ENCODE peak calls at places on chromosome 2, in four cellular contexts. R, Q, X and I are unnamed samples.

GRCh38 chr2:85537600-85538506 is 1.1 kb upstream of the MAT2A start:
- DNase-seq in X (peak; percentile 46), Q (peak; percentile 46), R (no peak), I (peak; percentile 42)

GRCh38 chr2:16818203-16818556 is 152.5 kb upstream of the CYRIA start:
- DNase-seq in X (no peak), Q (no peak), R (no peak), I (no peak)

GRCh38 chr2:65666156-65666725 is 233.8 kb upstream of the SPRED2 start:
- DNase-seq in R (peak; percentile 78), X (peak; percentile 62), Q (peak; percentile 76), I (peak; percentile 9)

GRCh38 chr2:108607706-108608301 is 73.5 kb downstream of the LIMS1 start:
- DNase-seq in R (peak; percentile 59), Q (peak; percentile 67), X (peak; percentile 58), I (peak; percentile 70)

GRCh38 chr2:197307236-197307932 is 3.2 kb downstream of the ANKRD44 start:
- DNase-seq in Q (no peak), R (no peak), X (no peak), I (no peak)

GRCh38 chr2:15913146-15913545 is 27.2 kb upstream of the MYCN start:
- DNase-seq in X (no peak), Q (no peak), R (no peak), I (no peak)

GRCh38 chr2:119744335-119744939 is 15.3 kb upstream of the PTPN4 start:
- DNase-seq in Q (no peak), R (peak; percentile 18), X (peak; percentile 94), I (peak; percentile 34)

GRCh38 chr2:185738679-185739472 is at the start of gene FSIP2:
- DNase-seq in Q (peak; percentile 71), R (peak; percentile 9), X (peak; percentile 86), I (peak; percentile 33)

GRCh38 chr2:231803739-231804138 is 17.5 kb downstream of the COPS7B start:
- DNase-seq in R (no peak), X (no peak), Q (no peak), I (no peak)

GRCh38 chr2:59885536-59885935 is 667.9 kb downstream of the BCL11A start:
- DNase-seq in Q (no peak), R (no peak), X (no peak), I (no peak)

GRCh38 chr2:150424361-150424760 is 63.1 kb downstream of the RND3 start:
- DNase-seq in R (no peak), Q (peak; percentile 43), X (no peak), I (no peak)

GRCh38 chr2:197211881-197212342 is 98.7 kb downstream of the ANKRD44 start:
- DNase-seq in Q (no peak), X (no peak), R (no peak), I (no peak)

GRCh38 chr2:240479111-240479501 is 43.6 kb downstream of the GPC1 start:
- DNase-seq in X (no peak), Q (no peak), R (no peak), I (no peak)

GRCh38 chr2:197924483-197924882 is 120.1 kb downstream of the PLCL1 start:
- DNase-seq in R (no peak), X (no peak), Q (no peak), I (no peak)

GRCh38 chr2:226943862-226944610 is 108.2 kb downstream of the RHBDD1 start:
- DNase-seq in Q (no peak), X (no peak), R (no peak), I (no peak)

GRCh38 chr2:3649581-3649980 is 8.4 kb upstream of the ALLC start:
- DNase-seq in R (no peak), X (no peak), Q (no peak), I (no peak)

GRCh38 chr2:20012032-20012281 is 511 bp downstream of the MATN3 start:
- DNase-seq in X (no peak), Q (no peak), R (no peak), I (no peak)
- H3K4me3 ChIP-seq in X (no peak overlapping the region), Q (peak overlapping the region; percentile 60), R (peak overlapping the region; percentile 50), I (peak overlapping the region; percentile 11)

GRCh38 chr2:219175928-219176817 is 552 bp downstream of the CNPPD1 start:
- DNase-seq in X (peak; percentile 36), R (peak; percentile 26), Q (peak; percentile 27), I (peak; percentile 26)
- TF ChIP-seq CTCF in X (peak; percentile 5), R (peak; percentile 20), Q (no peak), I (no peak)

DNA sequence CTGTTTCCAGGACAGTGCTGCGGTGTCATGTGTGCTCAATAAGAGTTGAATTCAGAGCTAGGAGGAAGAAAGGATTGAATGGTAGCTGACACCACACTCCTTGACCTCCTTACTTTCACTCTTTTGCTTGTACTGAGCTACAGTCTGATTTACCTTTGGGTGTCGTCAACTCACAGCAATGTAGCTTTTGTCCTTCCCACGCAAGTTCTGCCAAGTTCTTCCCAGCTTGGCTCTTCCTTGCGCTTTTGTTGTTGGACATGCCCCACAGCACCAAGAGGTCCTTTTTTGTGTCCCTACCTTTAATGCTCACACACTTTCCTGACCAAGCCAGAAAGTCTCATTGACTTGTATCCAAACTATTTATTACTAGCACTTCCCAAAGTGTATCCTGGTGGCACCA is 38.3 kb upstream of the ITGB6 start:
- DNase-seq in R (no peak), X (peak; percentile 70), Q (no peak), I (no peak)
- H3K4me3 ChIP-seq in R (no peak overlapping the region), X (no peak overlapping the region), Q (no peak overlapping the region), I (no peak overlapping the region)

GRCh38 chr2:46487667-46488333 is 8.4 kb downstream of the TMEM247 start:
- DNase-seq in X (no peak), R (peak; percentile 80), Q (peak; percentile 86), I (peak; percentile 83)

GRCh38 chr2:46485002-46485401 is 5.6 kb downstream of the TMEM247 start:
- DNase-seq in Q (no peak), R (no peak), X (no peak), I (no peak)

GRCh38 chr2:46489430-46489829 is 10.1 kb downstream of the TMEM247 start:
- DNase-seq in R (no peak), X (no peak), Q (no peak), I (no peak)

GRCh38 chr2:46488389-46488788 is 9.0 kb downstream of the TMEM247 start:
- DNase-seq in R (no peak), X (no peak), Q (no peak), I (no peak)

DNA sequence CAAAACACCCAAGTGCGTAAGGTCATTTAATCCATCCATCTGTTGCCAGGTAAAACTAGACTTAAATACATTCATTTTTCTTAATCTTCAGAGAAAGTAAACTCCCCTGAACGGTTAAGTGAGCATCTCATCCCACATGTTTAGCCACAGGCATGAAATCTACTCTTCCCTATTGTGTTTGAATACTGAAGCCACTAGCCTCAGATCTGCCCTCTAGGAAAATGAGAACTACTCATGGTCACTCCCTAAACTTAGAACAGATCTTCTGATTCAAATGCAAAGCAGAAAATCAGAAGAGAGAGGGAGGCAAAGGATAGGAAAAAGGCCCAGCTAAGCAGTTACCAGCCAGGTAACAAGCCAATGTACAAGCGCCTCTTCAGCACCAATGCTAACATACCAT is 7.1 kb downstream of the TMEM247 start:
- DNase-seq in R (no peak), Q (no peak), X (no peak), I (no peak)
- TF ChIP-seq CTCF in R (no peak), Q (no peak), X (no peak), I (no peak)

GRCh38 chr2:176638167-176639015 is 369.1 kb downstream of the MTX2 start:
- DNase-seq in R (peak; percentile 45), Q (peak; percentile 50), X (peak; percentile 59), I (peak; percentile 65)

GRCh38 chr2:176637497-176638166 is 368.4 kb downstream of the MTX2 start:
- DNase-seq in R (peak; percentile 23), Q (peak; percentile 18), X (peak; percentile 21), I (peak; percentile 36)

GRCh38 chr2:176637134-176637496 is 367.9 kb downstream of the MTX2 start:
- DNase-seq in X (no peak), R (no peak), Q (no peak), I (no peak)

GRCh38 chr2:176641436-176641835 is 372.2 kb downstream of the MTX2 start:
- DNase-seq in R (no peak), Q (no peak), X (no peak), I (no peak)

GRCh38 chr2:176639016-176639343 is 369.7 kb downstream of the MTX2 start:
- DNase-seq in R (no peak), Q (no peak), X (no peak), I (no peak)
- H3K4me3 ChIP-seq in R (no peak overlapping the region), Q (no peak overlapping the region), X (no peak overlapping the region), I (no peak overlapping the region)

GRCh38 chr2:148565272-148565894 is 79.2 kb upstream of the EPC2 start:
- DNase-seq in R (no peak), X (no peak), Q (no peak), I (peak; percentile 12)
- TF ChIP-seq CTCF in R (no peak), X (no peak), Q (peak; percentile 30), I (peak; percentile 19)